ENCODE peak calls at places on chromosomes 4 and X, in four cellular contexts. One of them, this sample, is unnamed.

GRCh38 chr4:25523405-25523804 is 132.2 kb upstream of the SLC34A2 start:
- DNase-seq in HFFc6: no peak
- DNase-seq in effector memory CD8-positive, alpha-beta T cell: no peak
- DNase-seq in hepatic stellate cell: no peak
- DNase-seq in this sample: no peak

GRCh38 chr4:107913283-107913899 is 18.0 kb upstream of the CYP2U1 start:
- DNase-seq in hepatic stellate cell: peak; percentile 13
- DNase-seq in HFFc6: peak; percentile 70
- DNase-seq in effector memory CD8-positive, alpha-beta T cell: peak; percentile 54
- DNase-seq in this sample: peak; percentile 13

GRCh38 chr4:32417113-32417704 is 1697.0 kb downstream of the PCDH7 start:
- DNase-seq in effector memory CD8-positive, alpha-beta T cell: no peak
- DNase-seq in HFFc6: no peak
- DNase-seq in hepatic stellate cell: no peak
- DNase-seq in this sample: no peak

GRCh38 chrX:51336584-51336983 is 4.0 kb downstream of the NUDT10 start:
- DNase-seq in effector memory CD8-positive, alpha-beta T cell: no peak
- DNase-seq in HFFc6: peak; percentile 9
- DNase-seq in hepatic stellate cell: peak; percentile 38
- DNase-seq in this sample: peak; percentile 1

GRCh38 chrX:81202413-81202794 is 502 bp downstream of the SH3BGRL start:
- DNase-seq in HFFc6: no peak
- DNase-seq in hepatic stellate cell: no peak
- DNase-seq in effector memory CD8-positive, alpha-beta T cell: no peak
- DNase-seq in this sample: no peak

GRCh38 chr4:89751416-89751815 is 85.5 kb downstream of the SNCA start:
- DNase-seq in effector memory CD8-positive, alpha-beta T cell: no peak
- DNase-seq in hepatic stellate cell: no peak
- DNase-seq in HFFc6: no peak
- DNase-seq in this sample: no peak

GRCh38 chr4:158796370-158797140 is 27.7 kb downstream of the FNIP2 start:
- DNase-seq in effector memory CD8-positive, alpha-beta T cell: no peak
- DNase-seq in hepatic stellate cell: no peak
- DNase-seq in HFFc6: peak; percentile 66
- DNase-seq in this sample: no peak

GRCh38 chrX:19931146-19931545 is 43.7 kb upstream of the SH3KBP1 start:
- DNase-seq in hepatic stellate cell: no peak
- DNase-seq in HFFc6: no peak
- DNase-seq in effector memory CD8-positive, alpha-beta T cell: no peak
- DNase-seq in this sample: no peak

GRCh38 chr4:2220016-2220620 is 21.8 kb downstream of the HAUS3 start:
- DNase-seq in HFFc6: peak; percentile 71
- DNase-seq in hepatic stellate cell: peak; percentile 47
- DNase-seq in effector memory CD8-positive, alpha-beta T cell: peak; percentile 83
- DNase-seq in this sample: peak; percentile 75

GRCh38 chr4:128819082-128819742 is 9.7 kb downstream of the JADE1 start:
- DNase-seq in HFFc6: no peak
- DNase-seq in effector memory CD8-positive, alpha-beta T cell: no peak
- DNase-seq in hepatic stellate cell: no peak
- DNase-seq in this sample: no peak

GRCh38 chrX:129522184-129523059 is 868 bp downstream of the SMARCA1 start:
- DNase-seq in HFFc6: peak; percentile 55
- DNase-seq in hepatic stellate cell: peak; percentile 44
- DNase-seq in effector memory CD8-positive, alpha-beta T cell: no peak
- DNase-seq in this sample: peak; percentile 29

GRCh38 chr4:55125087-55125721 is at the start of gene KDR:
- DNase-seq in HFFc6: no peak
- DNase-seq in hepatic stellate cell: no peak
- DNase-seq in effector memory CD8-positive, alpha-beta T cell: no peak
- DNase-seq in this sample: peak; percentile 15

GRCh38 chr4:28518781-28519180 is 1658.1 kb downstream of the STIM2 start:
- DNase-seq in HFFc6: peak; percentile 37
- DNase-seq in hepatic stellate cell: peak; percentile 9
- DNase-seq in effector memory CD8-positive, alpha-beta T cell: no peak
- DNase-seq in this sample: no peak

GRCh38 chr4:1609901-1610790 is 74.0 kb downstream of the FAM53A start:
- DNase-seq in hepatic stellate cell: no peak
- DNase-seq in HFFc6: no peak
- DNase-seq in effector memory CD8-positive, alpha-beta T cell: no peak
- DNase-seq in this sample: no peak

GRCh38 chrX:47232803-47233332 is at the start of gene USP11:
- DNase-seq in hepatic stellate cell: peak; percentile 44
- DNase-seq in effector memory CD8-positive, alpha-beta T cell: peak; percentile 49
- DNase-seq in HFFc6: peak; percentile 15
- DNase-seq in this sample: peak; percentile 46

GRCh38 chr4:185134176-185134869 is 8.7 kb upstream of the SLC25A4 start:
- DNase-seq in effector memory CD8-positive, alpha-beta T cell: no peak
- DNase-seq in hepatic stellate cell: peak; percentile 69
- DNase-seq in HFFc6: peak; percentile 51
- DNase-seq in this sample: peak; percentile 54

GRCh38 chrX:154354013-154354412 is 20.4 kb downstream of the FLNA start:
- DNase-seq in HFFc6: no peak
- DNase-seq in effector memory CD8-positive, alpha-beta T cell: no peak
- DNase-seq in hepatic stellate cell: no peak
- DNase-seq in this sample: no peak

GRCh38 chr4:73726000-73726399 is 14.4 kb upstream of the CXCL8 start:
- DNase-seq in hepatic stellate cell: peak; percentile 71
- DNase-seq in HFFc6: peak; percentile 86
- DNase-seq in effector memory CD8-positive, alpha-beta T cell: no peak
- DNase-seq in this sample: peak; percentile 57

GRCh38 chr4:119260528-119260927 is 48.0 kb downstream of the USP53 start:
- DNase-seq in effector memory CD8-positive, alpha-beta T cell: no peak
- DNase-seq in HFFc6: no peak
- DNase-seq in hepatic stellate cell: no peak
- DNase-seq in this sample: no peak

GRCh38 chrX:13901354-13901753 is 84.5 kb upstream of the GPM6B start:
- DNase-seq in HFFc6: no peak
- DNase-seq in hepatic stellate cell: no peak
- DNase-seq in effector memory CD8-positive, alpha-beta T cell: no peak
- DNase-seq in this sample: no peak

GRCh38 chr4:165379662-165380061 is 854 bp downstream of the CPE start:
- DNase-seq in HFFc6: no peak
- DNase-seq in hepatic stellate cell: peak; percentile 14
- DNase-seq in effector memory CD8-positive, alpha-beta T cell: no peak
- DNase-seq in this sample: no peak

GRCh38 chr4:121156822-121157769 is 7.0 kb downstream of the TNIP3 start:
- DNase-seq in hepatic stellate cell: peak; percentile 6
- DNase-seq in effector memory CD8-positive, alpha-beta T cell: no peak
- DNase-seq in HFFc6: no peak
- DNase-seq in this sample: peak; percentile 10

GRCh38 chr4:16192067-16192466 is 34.2 kb downstream of the TAPT1 start:
- DNase-seq in hepatic stellate cell: no peak
- DNase-seq in effector memory CD8-positive, alpha-beta T cell: no peak
- DNase-seq in HFFc6: no peak
- DNase-seq in this sample: no peak